ENCODE peak calls at places on chromosome 22, in four cellular contexts. P, N, D and E are unnamed samples.
A peak's percentile ranks its signal among the peaks of the same experiment; 100 is the strongest.

GRCh38 chr22:49302530-49302929 is 525.1 kb downstream of the BRD1 start:
- DNase-seq in P (no peak), N (no peak), D (no peak), E (no peak)

GRCh38 chr22:17199131-17199731 is 20.0 kb downstream of the ADA2 start:
- DNase-seq in P (no peak), N (peak; percentile 64), D (no peak), E (no peak)

GRCh38 chr22:17627961-17628303 is 617 bp downstream of the ATP6V1E1 start:
- DNase-seq in P (peak; percentile 25), N (no peak), D (no peak), E (no peak)

GRCh38 chr22:43421914-43422615 is 10.3 kb downstream of the MPPED1 start:
- DNase-seq in P (no peak), N (no peak), D (no peak), E (no peak)

GRCh38 chr22:20785415-20785814 is 11.5 kb downstream of the SERPIND1 start:
- DNase-seq in P (no peak), N (no peak), D (no peak), E (no peak)

GRCh38 chr22:23910496-23911190 is 16.5 kb downstream of the MIF start:
- DNase-seq in P (no peak), N (no peak), D (no peak), E (no peak)

GRCh38 chr22:44659140-44659539 is 42.9 kb upstream of the PRR5 start:
- DNase-seq in P (no peak), N (no peak), D (no peak), E (no peak)

GRCh38 chr22:35170716-35171697 is 86.3 kb upstream of the HMGXB4 start:
- DNase-seq in P (no peak), N (no peak), D (no peak), E (no peak)

GRCh38 chr22:42662114-42663021 is 13.2 kb upstream of the CYB5R3 start:
- DNase-seq in P (peak; percentile 91), N (peak; percentile 66), D (peak; percentile 73), E (no peak)

GRCh38 chr22:42074153-42074750 is at the start of gene PHETA2:
- DNase-seq in P (peak; percentile 65), N (peak; percentile 37), D (peak; percentile 34), E (no peak)

GRCh38 chr22:48755332-48755949 is 1072.2 kb downstream of the BRD1 start:
- DNase-seq in P (peak; percentile 12), N (no peak), D (no peak), E (no peak)

GRCh38 chr22:40200795-40201194 is 23.1 kb downstream of the TNRC6B start:
- DNase-seq in P (no peak), N (no peak), D (peak; percentile 41), E (no peak)

GRCh38 chr22:43293661-43294392 is 49.3 kb downstream of the SCUBE1 start:
- DNase-seq in P (peak; percentile 78), N (peak; percentile 38), D (no peak), E (peak; percentile 3)

GRCh38 chr22:46070215-46070721 is 80.1 kb upstream of the PPARA start:
- DNase-seq in P (peak; percentile 72), N (peak; percentile 62), D (no peak), E (no peak)

GRCh38 chr22:49903322-49904039 is 14.8 kb downstream of the ALG12 start:
- DNase-seq in P (no peak), N (no peak), D (no peak), E (no peak)